ENCODE peak calls at places on chromosomes 13 and 19, in four cellular contexts. O, H, T and B are unnamed samples.

GRCh38 chr19:16801599-16801998 is 27.6 kb upstream of the SIN3B start:
- DNase-seq in O (no peak), H (no peak), T (no peak), B (no peak)

GRCh38 chr13:90839061-90839460 is 508.4 kb upstream of the MIR17HG start:
- DNase-seq in O (no peak), H (no peak), T (no peak), B (no peak)

GRCh38 chr13:110307697-110308376 is 753 bp downstream of the COL4A2 start:
- DNase-seq in O (no peak), H (no peak), T (no peak), B (peak; percentile 38)

GRCh38 chr13:49443327-49443688 is 556 bp downstream of the CAB39L start:
- DNase-seq in O (no peak), H (peak; percentile 40), T (no peak), B (no peak)

GRCh38 chr13:80952158-80952557 is 611.2 kb upstream of the SPRY2 start:
- DNase-seq in O (no peak), H (no peak), T (no peak), B (no peak)

GRCh38 chr13:102386461-102386860 is 15.4 kb downstream of the FGF14 start:
- DNase-seq in O (no peak), H (no peak), T (no peak), B (no peak)

GRCh38 chr19:36049080-36049698 is 4.9 kb downstream of the THAP8 start:
- DNase-seq in O (no peak), H (no peak), T (no peak), B (no peak)

GRCh38 chr13:54705738-54706137 is 1677.1 kb downstream of the OLFM4 start:
- DNase-seq in O (no peak), H (no peak), T (no peak), B (no peak)

GRCh38 chr13:97395437-97396136 is 38.4 kb upstream of the RAP2A start:
- DNase-seq in O (no peak), H (no peak), T (no peak), B (no peak)

GRCh38 chr13:31967155-31967554 is 64.4 kb upstream of the FRY start:
- DNase-seq in O (no peak), H (no peak), T (no peak), B (no peak)

GRCh38 chr13:31968473-31968872 is 63.1 kb upstream of the FRY start:
- DNase-seq in O (no peak), H (no peak), T (no peak), B (no peak)

GRCh38 chr13:31965361-31966066 is 66.1 kb upstream of the FRY start:
- DNase-seq in O (no peak), H (no peak), T (peak; percentile 84), B (no peak)

GRCh38 chr13:31972453-31972852 is 59.1 kb upstream of the FRY start:
- DNase-seq in O (no peak), H (no peak), T (no peak), B (no peak)

DNA sequence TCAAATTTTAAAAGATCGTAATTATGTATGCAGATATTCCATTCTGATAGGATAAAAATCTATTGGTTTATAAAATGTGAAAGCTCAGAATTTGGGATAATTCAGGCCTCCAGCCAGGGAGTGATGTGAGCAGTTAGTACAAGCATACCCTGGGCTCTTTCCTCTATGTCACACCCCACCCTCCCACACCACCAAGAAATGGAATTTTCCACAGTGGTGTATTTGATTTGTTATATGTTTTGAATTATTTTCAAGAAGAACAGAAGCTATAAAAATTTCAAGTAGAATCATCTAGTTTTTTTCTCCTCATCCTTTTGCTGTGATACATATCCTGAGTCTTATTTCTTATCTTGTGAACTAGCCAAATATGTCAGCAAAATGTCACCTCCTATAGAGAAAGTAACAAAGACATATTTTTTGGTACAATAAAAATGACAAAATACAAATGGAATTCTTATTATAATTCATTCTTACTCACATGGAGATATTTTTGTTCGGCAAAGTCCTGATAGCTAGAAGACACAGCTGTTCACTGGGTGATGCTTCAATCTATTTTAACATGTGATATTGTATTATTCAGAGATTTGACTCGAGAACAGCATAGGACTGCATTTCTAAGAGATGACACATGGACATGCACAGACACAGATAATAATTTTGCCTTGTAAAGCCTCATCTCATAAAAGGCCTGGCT is 61.2 kb upstream of the FRY start:
- DNase-seq in O (no peak), H (no peak), T (no peak), B (no peak)
- TF ChIP-seq NR2C2 in O (no peak), H (no peak), T (no peak), B (no peak)

GRCh38 chr19:15161028-15161984 is 39.5 kb downstream of the NOTCH3 start:
- DNase-seq in O (peak; percentile 53), H (peak; percentile 61), T (no peak), B (peak; percentile 43)

GRCh38 chr19:15169541-15170285 is 31.1 kb downstream of the NOTCH3 start:
- DNase-seq in O (no peak), H (no peak), T (no peak), B (no peak)

GRCh38 chr19:15170345-15170744 is 30.4 kb downstream of the NOTCH3 start:
- DNase-seq in O (peak; percentile 87), H (no peak), T (no peak), B (peak; percentile 82)

GRCh38 chr19:15166700-15167099 is 34.1 kb downstream of the NOTCH3 start:
- DNase-seq in O (peak; percentile 61), H (no peak), T (no peak), B (no peak)
- TF ChIP-seq CREM in O (no peak), H (no peak), T (no peak), B (no peak)

DNA sequence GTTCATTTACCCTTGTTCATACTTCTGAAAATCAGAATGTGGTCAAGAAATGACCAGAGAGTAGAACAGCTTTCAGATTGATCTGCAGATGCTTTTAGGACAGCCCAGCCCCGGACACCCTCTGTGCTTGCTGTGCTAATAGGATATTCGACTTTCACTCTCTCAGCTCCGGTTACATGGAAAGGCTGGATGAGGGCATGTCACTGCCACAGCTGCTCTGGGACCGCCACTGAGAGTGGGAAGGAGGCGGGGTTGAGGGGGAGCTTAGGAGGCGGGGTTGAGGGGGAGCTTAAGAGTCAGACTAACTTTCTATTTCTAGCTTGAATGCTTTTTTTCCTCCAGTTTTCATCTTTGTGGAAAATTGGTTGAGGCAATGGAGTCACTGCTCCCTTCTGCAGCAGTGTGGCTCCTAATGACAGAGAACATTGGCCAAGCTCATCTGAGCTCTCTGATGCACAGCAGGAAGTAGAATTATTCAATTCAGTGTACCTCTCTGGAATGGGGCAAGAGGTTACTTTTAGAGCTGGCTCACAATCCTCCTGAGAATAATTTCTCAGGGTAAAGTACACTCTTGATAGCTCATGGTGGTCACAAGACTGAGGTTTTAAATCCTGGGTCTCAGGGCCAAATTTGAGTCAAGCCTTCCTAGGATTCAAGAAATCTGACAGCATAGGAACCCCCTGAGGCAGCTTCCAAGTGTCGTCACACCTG is 74.6 kb upstream of the NPAS1 start:
- DNase-seq in O (peak; percentile 31), H (no peak), T (no peak), B (peak; percentile 54)
- TF ChIP-seq NR2C2 in O (no peak), H (no peak), T (no peak), B (no peak)

GRCh38 chr19:48297975-48298374 is 27.4 kb upstream of the EMP3 start:
- DNase-seq in O (no peak), H (no peak), T (no peak), B (no peak)

GRCh38 chr19:48301886-48302599 is 23.3 kb upstream of the EMP3 start:
- DNase-seq in O (no peak), H (no peak), T (no peak), B (no peak)

GRCh38 chr19:48292798-48293197 is 22.9 kb downstream of the ZNF114 start:
- DNase-seq in O (no peak), H (no peak), T (no peak), B (no peak)

GRCh38 chr19:48295458-48295857 is 25.6 kb downstream of the ZNF114 start:
- DNase-seq in O (no peak), H (peak; percentile 74), T (no peak), B (no peak)

GRCh38 chr19:48296963-48297734 is 27.3 kb downstream of the ZNF114 start:
- DNase-seq in O (no peak), H (no peak), T (no peak), B (no peak)
- TF ChIP-seq CREM in O (no peak), H (no peak), T (no peak), B (no peak)

GRCh38 chr13:109141716-109142115 is 512.3 kb downstream of the MYO16 start:
- DNase-seq in O (no peak), H (no peak), T (no peak), B (no peak)

GRCh38 chr13:109140054-109140776 is 510.8 kb downstream of the MYO16 start:
- DNase-seq in O (no peak), H (no peak), T (no peak), B (no peak)

GRCh38 chr13:109139346-109139745 is 509.9 kb downstream of the MYO16 start:
- DNase-seq in O (no peak), H (no peak), T (no peak), B (no peak)

GRCh38 chr13:109136873-109137272 is 507.5 kb downstream of the MYO16 start:
- DNase-seq in O (no peak), H (no peak), T (no peak), B (no peak)

DNA sequence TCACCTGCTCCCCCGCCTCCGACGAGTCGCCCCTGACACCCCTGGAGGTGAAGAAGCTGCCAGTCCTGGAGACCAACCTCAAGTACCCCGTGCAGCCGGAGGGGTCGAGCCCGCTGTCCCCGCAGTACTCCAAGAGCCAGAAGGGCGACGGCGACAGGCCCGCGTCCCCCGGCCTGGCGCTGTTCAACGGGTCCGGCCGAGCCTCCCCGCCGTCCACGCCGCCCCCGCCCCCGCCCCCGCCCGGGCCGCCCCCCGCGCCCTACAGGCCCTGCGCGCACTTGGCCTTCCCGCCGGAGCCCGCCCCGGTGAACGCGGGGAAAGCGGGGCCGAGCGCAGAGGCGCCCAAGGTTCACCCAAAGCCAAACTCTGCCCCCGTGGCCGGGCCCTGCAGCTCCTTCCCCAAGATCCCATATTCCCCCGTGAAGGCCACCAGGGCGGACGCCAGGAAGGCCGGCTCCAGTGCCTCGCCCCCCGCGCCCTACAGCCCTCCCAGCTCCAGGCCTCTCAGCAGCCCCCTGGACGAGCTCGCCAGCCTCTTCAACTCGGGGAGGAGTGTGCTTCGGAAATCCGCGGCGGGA is 511.5 kb downstream of the MYO16 start:
- DNase-seq in O (no peak), H (no peak), T (no peak), B (peak; percentile 23)
- TF ChIP-seq NR2C2 in O (no peak), H (no peak), T (no peak), B (no peak)

GRCh38 chr13:44667950-44668349 is 91.8 kb upstream of the TSC22D1 start:
- DNase-seq in O (no peak), H (no peak), T (no peak), B (no peak)
- TF ChIP-seq CREM in O (no peak), H (no peak), T (peak; percentile 66), B (no peak)